ENCODE peak calls at places on chromosomes 13 and 19, in four cellular contexts. O is SK-N-SH, H is colonic mucosa, A is heart right ventricle. L is an unnamed sample. For H3K36me3, the result is how much of the 10 kb centered on the place peaks cover.

GRCh38 chr13:110302154-110302553 is 4.8 kb downstream of the COL4A1 start:
- DNase-seq in H (no peak), O (no peak), A (no peak), L (no peak)

GRCh38 chr19:42038675-42039074 is 31.3 kb downstream of the GRIK5 start:
- DNase-seq in A (peak), O (no peak), H (no peak), L (no peak)

GRCh38 chr19:4363571-4364304 is 20.4 kb downstream of the MPND start:
- DNase-seq in O (no peak), A (no peak), H (no peak), L (no peak)

GRCh38 chr13:105971312-105971711 is 564.1 kb downstream of the EFNB2 start:
- DNase-seq in O (no peak), H (no peak), A (no peak), L (no peak)

GRCh38 chr13:28820099-28821051 is at the start of gene MTUS2:
- DNase-seq in A (no peak), O (no peak), H (no peak), L (no peak)

GRCh38 chr19:17953316-17953801 is 13.5 kb upstream of the KCNN1 start:
- DNase-seq in O (no peak), H (no peak), A (no peak), L (no peak)

GRCh38 chr19:3507371-3508120 is 1.4 kb downstream of the FZR1 start:
- DNase-seq in A (no peak), H (peak), O (peak), L (no peak)

GRCh38 chr19:43425567-43426392 is 11.1 kb downstream of the TEX101 start:
- DNase-seq in H (peak), O (no peak), A (no peak), L (no peak)

GRCh38 chr19:21022996-21023395 is 2.5 kb downstream of the ZNF430 start:
- DNase-seq in A (no peak), H (no peak), O (no peak), L (no peak)

GRCh38 chr19:56119585-56119978 is 1.5 kb downstream of the ZNF787 start:
- DNase-seq in A (no peak), H (peak), O (peak), L (no peak)

GRCh38 chr19:19480688-19481087 is 34.7 kb downstream of the TSSK6 start:
- DNase-seq in H (no peak), O (no peak), A (no peak), L (no peak)

GRCh38 chr13:49627831-49628652 is at the start of gene ARL11:
- DNase-seq in O (no peak), H (peak), A (peak), L (peak)

GRCh38 chr13:22454586-22454985 is 726.2 kb upstream of the SGCG start:
- DNase-seq in A (no peak), H (no peak), O (no peak), L (no peak)

GRCh38 chr13:34931572-34931971 is 10.5 kb upstream of the NBEA start:
- DNase-seq in H (no peak), O (no peak), A (no peak), L (no peak)

GRCh38 chr13:33125821-33126570 is 109.8 kb downstream of the KL start:
- DNase-seq in O (no peak), A (peak), H (no peak), L (no peak)

GRCh38 chr13:42107006-42107405 is 58.6 kb downstream of the DGKH start:
- DNase-seq in H (no peak), O (no peak), A (no peak), L (no peak)

GRCh38 chr13:46327256-46327655 is 59.8 kb downstream of the RUBCNL start:
- DNase-seq in A (no peak), O (peak), H (no peak), L (no peak)
- H3K36me3 ChIP-seq in A (under half), O (under half), H (under half), L (under half)

GRCh38 chr13:98192008-98192407 is 14.9 kb upstream of the RNF113B start:
- DNase-seq in A (no peak), H (no peak), O (no peak), L (no peak)

GRCh38 chr13:98189841-98190505 is 12.9 kb upstream of the RNF113B start:
- DNase-seq in A (peak), H (no peak), O (peak), L (no peak)

GRCh38 chr13:98188544-98189166 is 11.6 kb upstream of the RNF113B start:
- DNase-seq in A (no peak), H (no peak), O (no peak), L (no peak)

GRCh38 chr13:98187862-98188261 is 10.8 kb upstream of the RNF113B start:
- DNase-seq in H (no peak), A (no peak), O (no peak), L (no peak)

DNA sequence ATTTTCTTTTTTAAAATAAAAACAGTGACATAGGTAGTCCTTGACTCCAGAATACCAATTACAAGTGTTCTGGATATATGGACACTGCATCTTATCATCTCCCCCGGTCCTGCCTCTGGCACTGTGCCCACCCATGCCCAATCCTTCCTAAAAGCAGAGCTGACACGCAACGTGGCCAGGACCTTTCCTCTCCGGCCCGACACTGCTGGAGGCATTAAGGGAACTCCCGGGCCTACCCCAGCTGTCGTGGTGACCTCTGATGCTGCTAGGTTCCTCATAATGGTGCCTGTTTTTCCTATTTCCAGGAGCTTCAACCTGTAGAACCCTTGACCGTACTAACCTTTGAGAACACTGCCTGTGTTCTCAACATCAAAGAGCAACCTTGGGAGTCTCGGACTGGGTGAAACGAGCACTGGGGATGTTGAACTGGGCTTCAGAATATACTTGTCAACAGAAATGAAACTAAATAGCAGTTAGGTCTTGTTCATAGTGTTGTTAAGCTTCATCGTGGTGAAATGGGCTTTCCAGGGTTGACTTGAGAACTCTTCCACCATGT is 13.9 kb upstream of the RNF113B start:
- DNase-seq in H (no peak), A (no peak), O (no peak), L (no peak)
- TF ChIP-seq CTCF in H (no peak), A (no peak), O (no peak), L (no peak)

DNA sequence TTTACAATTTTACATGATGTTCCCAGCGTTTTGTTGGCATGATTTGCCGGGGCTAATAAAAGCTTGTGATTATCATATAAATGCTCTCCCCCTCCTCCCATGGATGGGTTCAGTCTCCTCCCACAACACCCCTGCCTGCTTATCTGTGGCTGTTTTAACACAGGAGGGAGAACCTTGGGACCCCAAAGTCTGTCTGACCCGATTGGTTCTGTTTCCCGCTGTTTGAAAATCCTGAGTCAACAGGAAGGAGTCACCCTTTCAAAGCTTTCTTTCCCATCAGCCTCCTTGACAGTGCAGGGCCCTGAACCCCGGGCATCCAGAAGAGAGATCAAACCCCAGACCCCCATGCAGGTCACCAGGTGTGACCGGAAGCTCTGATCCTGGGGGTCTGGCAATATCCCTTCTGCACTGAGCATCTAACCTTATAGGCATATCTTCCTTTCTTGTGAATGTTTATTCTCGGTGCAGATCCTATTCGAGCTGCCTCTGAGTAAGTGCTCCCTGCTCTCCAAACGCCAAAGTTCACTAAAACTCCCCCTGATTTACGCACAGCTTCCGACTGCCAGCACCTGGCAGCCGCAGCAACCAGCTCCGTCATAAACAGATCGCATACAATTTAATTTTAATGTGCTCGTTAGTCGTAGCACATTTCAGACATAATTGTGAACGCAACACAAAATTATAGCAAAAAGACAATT is 74.8 kb downstream of the TSHZ3 start:
- DNase-seq in H (no peak), O (no peak), A (no peak), L (no peak)
- H3K27ac ChIP-seq in H (no peak), O (no peak), A (no peak), L (no peak)

DNA sequence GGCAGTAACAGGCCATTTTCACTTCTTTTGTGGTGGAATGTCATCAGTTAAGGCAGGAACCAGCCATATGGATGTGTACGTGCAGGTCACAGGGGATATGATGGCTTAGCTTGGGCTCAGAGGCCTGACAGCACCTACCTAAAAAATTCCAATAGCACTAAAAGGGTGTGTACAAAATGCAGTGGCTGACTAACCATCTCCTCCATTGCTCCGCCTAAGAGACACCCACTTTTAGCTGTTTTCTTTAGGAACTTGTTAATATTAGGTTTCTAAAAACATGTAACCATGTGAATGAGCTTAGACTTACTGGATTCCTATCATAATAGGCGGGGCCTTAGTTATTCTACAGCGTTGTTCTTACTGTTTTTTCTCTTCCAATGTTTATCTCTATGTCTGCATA is 25.8 kb downstream of the GP6 start:
- DNase-seq in H (no peak), O (no peak), A (no peak), L (no peak)
- H3K36me3 ChIP-seq in H (under half), O (under half), A (under half), L (under half)

GRCh38 chr19:23817519-23817918 is 58.8 kb upstream of the ZNF681 start:
- DNase-seq in O (peak), H (peak), A (peak), L (no peak)
- TF ChIP-seq CTCF in O (peak), H (peak), A (peak), L (no peak)

GRCh38 chr13:44876782-44877324 is 112.4 kb downstream of the NUFIP1 start:
- DNase-seq in H (no peak), A (no peak), O (no peak), L (no peak)
- H3K27ac ChIP-seq in H (no peak), A (no peak), O (no peak), L (no peak)

DNA sequence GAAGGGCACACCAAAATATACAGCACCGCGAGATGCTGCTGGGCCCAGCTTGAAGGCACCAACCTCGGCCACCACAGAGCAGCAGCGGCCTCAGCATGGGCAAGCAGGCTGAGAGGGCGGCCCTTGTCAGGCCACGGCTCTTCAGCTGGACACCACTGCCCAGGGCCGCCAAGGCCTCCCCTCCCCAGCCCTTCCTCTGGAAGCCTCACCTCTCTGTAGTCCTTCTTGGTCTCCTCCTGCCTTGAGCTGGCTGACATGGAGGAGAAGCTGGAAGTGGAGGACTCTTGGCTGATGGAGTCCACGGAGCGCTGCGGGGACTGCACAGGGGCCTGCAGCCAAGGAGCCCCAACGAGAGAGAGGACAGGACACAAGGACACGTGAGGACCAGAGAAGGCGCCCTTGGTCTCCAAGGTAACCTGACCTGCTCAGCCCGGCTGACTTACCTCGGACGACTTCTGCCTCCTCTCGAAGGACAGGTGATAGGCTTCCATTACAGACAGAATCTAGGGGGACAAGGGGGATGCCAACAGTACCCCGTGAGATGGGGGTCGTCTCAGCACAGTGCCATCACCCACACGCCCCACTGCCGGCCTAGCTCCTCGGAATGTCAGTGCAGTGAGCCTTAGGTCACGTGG is 38.2 kb downstream of the PDCD5 start:
- DNase-seq in A (no peak), H (no peak), O (no peak), L (no peak)
- H3K36me3 ChIP-seq in A (half or more), H (under half), O (under half), L (half or more)

GRCh38 chr13:35964764-35965163 is 166.4 kb downstream of the DCLK1 start:
- DNase-seq in O (no peak), H (no peak), A (no peak), L (no peak)

GRCh38 chr13:35957996-35958395 is 173.2 kb downstream of the DCLK1 start:
- DNase-seq in A (no peak), H (no peak), O (no peak), L (no peak)

GRCh38 chr13:35961002-35961401 is 170.2 kb downstream of the DCLK1 start:
- DNase-seq in O (no peak), A (no peak), H (no peak), L (no peak)

GRCh38 chr13:35963982-35964665 is 167.1 kb downstream of the DCLK1 start:
- DNase-seq in O (no peak), H (no peak), A (no peak), L (no peak)

GRCh38 chr13:35961461-35962220 is 169.5 kb downstream of the DCLK1 start:
- DNase-seq in O (no peak), A (no peak), H (no peak), L (no peak)
- TF ChIP-seq CTCF in O (peak), A (peak), H (no peak), L (peak)

L was measured in ascending aorta.